ENCODE peak calls at places on chromosome 11, in six cellular contexts. H is GM23338, I is T-helper 2 cell, N is NCI-H2171 treated with DMSO at 0.1 percent for 48 hours, W is naive B cell, R is NCI-H748 treated with DMSO at 0.1 percent for 48 hours. D is an unnamed sample.

GRCh38 chr11:92837595-92837994 is 131.9 kb upstream of the MTNR1B start:
- DNase-seq in H (no peak), I (no peak), N (no peak), W (no peak), R (peak; percentile 30), D (no peak)

GRCh38 chr11:130839950-130840666 is 76.2 kb downstream of the SNX19 start:
- DNase-seq in H (no peak), I (no peak), N (peak; percentile 74), W (no peak), R (no peak), D (no peak)

GRCh38 chr11:126518130-126518995 is 162.9 kb downstream of the ST3GAL4 start:
- DNase-seq in H (no peak), I (no peak), N (peak; percentile 49), W (no peak), R (no peak), D (peak; percentile 11)

GRCh38 chr11:9571071-9571765 is 2.3 kb upstream of the WEE1 start:
- DNase-seq in H (no peak), I (no peak), N (no peak), W (no peak), R (no peak), D (no peak)

GRCh38 chr11:10388574-10388973 is 66.5 kb upstream of the AMPD3 start:
- DNase-seq in H (no peak), I (no peak), N (no peak), W (no peak), R (no peak), D (no peak)

GRCh38 chr11:118928870-118929495 is 3.3 kb upstream of the BCL9L start:
- DNase-seq in H (peak; percentile 80), I (no peak), N (peak; percentile 72), W (no peak), R (no peak), D (peak; percentile 85)

GRCh38 chr11:69620663-69621290 is 20.2 kb upstream of the CCND1 start:
- DNase-seq in H (no peak), I (no peak), N (no peak), W (no peak), R (no peak), D (peak; percentile 3)

GRCh38 chr11:8959546-8960166 is 4.6 kb downstream of the TMEM9B start:
- DNase-seq in H (peak; percentile 91), I (no peak), N (peak; percentile 46), W (peak; percentile 12), R (peak; percentile 36), D (peak; percentile 70)

GRCh38 chr11:99505831-99506230 is 485.1 kb downstream of the CNTN5 start:
- DNase-seq in H (no peak), I (no peak), N (no peak), W (no peak), R (no peak), D (no peak)

GRCh38 chr11:112941096-112941495 is 20.1 kb upstream of the NCAM1 start:
- DNase-seq in H (no peak), I (no peak), N (no peak), W (no peak), R (no peak), D (no peak)

GRCh38 chr11:70857885-70858284 is 394.5 kb downstream of the SHANK2 start:
- DNase-seq in H (no peak), I (no peak), N (no peak), W (no peak), R (no peak), D (no peak)

GRCh38 chr11:75969626-75970308 is 154.8 kb downstream of the UVRAG start:
- DNase-seq in H (no peak), I (no peak), N (no peak), W (no peak), R (no peak), D (no peak)

GRCh38 chr11:30292545-30292944 is 30.4 kb upstream of the ARL14EP start:
- DNase-seq in H (no peak), I (no peak), N (no peak), W (no peak), R (no peak), D (no peak)

GRCh38 chr11:61337706-61338268 is 4.8 kb downstream of the TKFC start:
- DNase-seq in H (no peak), I (no peak), N (no peak), W (no peak), R (no peak), D (no peak)

GRCh38 chr11:70201876-70202861 is 927 bp upstream of the FADD start:
- DNase-seq in H (no peak), I (no peak), N (no peak), W (peak; percentile 5), R (no peak), D (no peak)

GRCh38 chr11:76152741-76153608 is 53.3 kb downstream of the WNT11 start:
- DNase-seq in H (no peak), I (no peak), N (no peak), W (peak; percentile 48), R (no peak), D (no peak)

GRCh38 chr11:79081441-79082124 is 359.2 kb downstream of the TENM4 start:
- DNase-seq in H (no peak), I (no peak), N (no peak), W (no peak), R (no peak), D (peak; percentile 43)

GRCh38 chr11:124953753-124954624 is at the start of gene CCDC15:
- DNase-seq in H (peak; percentile 100), I (peak; percentile 81), N (peak; percentile 95), W (peak; percentile 88), R (peak; percentile 78), D (peak; percentile 99)

GRCh38 chr11:128890543-128891409 is at the start of gene KCNJ5:
- DNase-seq in H (peak; percentile 78), I (no peak), N (peak; percentile 68), W (no peak), R (no peak), D (peak; percentile 65)

GRCh38 chr11:87374206-87374793 is 336.6 kb downstream of the TMEM135 start:
- DNase-seq in H (no peak), I (no peak), N (no peak), W (no peak), R (no peak), D (no peak)

GRCh38 chr11:96065379-96065778 is 141.5 kb upstream of the MTMR2 start:
- DNase-seq in H (no peak), I (no peak), N (no peak), W (no peak), R (no peak), D (no peak)

GRCh38 chr11:17810736-17811135 is 76.2 kb downstream of the KCNC1 start:
- DNase-seq in H (no peak), I (no peak), N (no peak), W (no peak), R (no peak), D (no peak)

GRCh38 chr11:31022080-31022479 is 347.5 kb downstream of the DCDC1 start:
- DNase-seq in H (no peak), I (no peak), N (no peak), W (no peak), R (no peak), D (no peak)

GRCh38 chr11:64793271-64794160 is 9.5 kb downstream of the MAP4K2 start:
- DNase-seq in H (no peak), I (no peak), N (no peak), W (no peak), R (no peak), D (no peak)

GRCh38 chr11:96116341-96116740 is 192.4 kb upstream of the MTMR2 start:
- DNase-seq in H (no peak), I (no peak), N (peak; percentile 24), W (no peak), R (no peak), D (peak; percentile 49)

GRCh38 chr11:57434640-57435546 is 8.0 kb upstream of the SLC43A3 start:
- DNase-seq in H (no peak), I (no peak), N (no peak), W (no peak), R (no peak), D (peak; percentile 23)

GRCh38 chr11:56842829-56843794 is 94.6 kb upstream of the OR9G4 start:
- DNase-seq in H (no peak), I (no peak), N (no peak), W (no peak), R (no peak), D (no peak)

GRCh38 chr11:120808616-120809050 is 215.3 kb upstream of the TBCEL start:
- DNase-seq in H (no peak), I (no peak), N (peak; percentile 4), W (no peak), R (no peak), D (no peak)

GRCh38 chr11:3074912-3075589 is 17.8 kb upstream of the CARS1 start:
- DNase-seq in H (no peak), I (no peak), N (no peak), W (no peak), R (peak; percentile 47), D (no peak)

GRCh38 chr11:3092603-3093141 is 35.4 kb upstream of the CARS1 start:
- DNase-seq in H (no peak), I (no peak), N (no peak), W (no peak), R (no peak), D (no peak)

GRCh38 chr11:121766138-121766537 is 313.4 kb upstream of the SORL1-AS1 start:
- DNase-seq in H (no peak), I (no peak), N (no peak), W (no peak), R (no peak), D (no peak)

GRCh38 chr11:61155312-61155711 is 5.9 kb downstream of the VPS37C start:
- DNase-seq in H (no peak), I (no peak), N (no peak), W (no peak), R (no peak), D (no peak)

D was measured in NCI-H82.